ENCODE peak calls at places on chromosome 13, in ten cellular contexts. J is nephron progenitor cell; X is PC-3; O is tibial nerve; C is renal cortical epithelial cell; V is neural crest cell; F is GM19239; Y is C1 segment of cervical spinal cord; N is stimulated activated CD4-positive, alpha-beta T cell treated with anti-CD3 and anti-CD28 coated beads, Interleukin-4, amount 100 ng/mL, for 4 hours; K is T-helper 2 cell. A is an unnamed sample.

GRCh38 chr13:76884571-76885202 is 1.5 kb downstream of the KCTD12 start:
- DNase-seq in J (no peak), X (peak), O (no peak), C (peak), V (no peak), F (no peak), Y (no peak), N (no peak), K (no peak), A (no peak)

GRCh38 chr13:111423168-111423785 is 102.8 kb downstream of the TEX29 start:
- DNase-seq in J (no peak), X (peak), O (no peak), C (peak), V (no peak), F (no peak), Y (no peak), N (no peak), K (no peak), A (no peak)

GRCh38 chr13:100229603-100230002 is 140.7 kb downstream of the PCCA start:
- DNase-seq in J (no peak), X (no peak), O (no peak), C (no peak), V (no peak), F (no peak), Y (no peak), N (no peak), K (no peak), A (no peak)

GRCh38 chr13:103188688-103189326 is 122.6 kb upstream of the SLC10A2 start:
- DNase-seq in J (no peak), X (peak), O (no peak), C (peak), V (no peak), F (no peak), Y (no peak), N (no peak), K (no peak), A (no peak)

GRCh38 chr13:92196566-92197256 is 798.3 kb downstream of the GPC5 start:
- DNase-seq in J (no peak), X (no peak), O (no peak), C (no peak), V (no peak), F (no peak), Y (no peak), N (no peak), K (no peak), A (no peak)

GRCh38 chr13:80121038-80121437 is 219.9 kb downstream of the SPRY2 start:
- DNase-seq in J (no peak), X (no peak), O (no peak), C (peak), V (no peak), F (no peak), Y (no peak), N (no peak), K (no peak), A (no peak)

GRCh38 chr13:73914119-73914518 is 220.1 kb downstream of the KLF12 start:
- DNase-seq in J (no peak), X (no peak), O (no peak), C (no peak), V (no peak), F (no peak), Y (no peak), N (no peak), K (no peak), A (no peak)

GRCh38 chr13:24304620-24305019 is 4.8 kb upstream of the C1QTNF9 start:
- DNase-seq in J (no peak), X (no peak), O (no peak), C (no peak), V (no peak), F (no peak), Y (no peak), N (no peak), K (no peak), A (no peak)

GRCh38 chr13:75581874-75582640 is 32.5 kb downstream of the UCHL3 start:
- DNase-seq in J (no peak), X (no peak), O (no peak), C (peak), V (no peak), F (no peak), Y (no peak), N (no peak), K (no peak), A (no peak)

GRCh38 chr13:65724261-65724660 is 1505.9 kb downstream of the PCDH9 start:
- DNase-seq in J (no peak), X (no peak), O (no peak), C (no peak), V (no peak), F (no peak), Y (no peak), N (no peak), K (no peak), A (no peak)

GRCh38 chr13:27283906-27284523 is 13.4 kb downstream of the RASL11A start:
- DNase-seq in J (no peak), X (peak), O (no peak), C (no peak), V (no peak), F (no peak), Y (peak), N (no peak), K (no peak), A (no peak)

GRCh38 chr13:20654156-20654555 is 49.3 kb upstream of the IL17D start:
- DNase-seq in J (no peak), X (peak), O (no peak), C (no peak), V (no peak), F (no peak), Y (no peak), N (no peak), K (no peak), A (no peak)

GRCh38 chr13:41588899-41589298 is 131.5 kb downstream of the RGCC start:
- DNase-seq in J (no peak), X (peak), O (no peak), C (peak), V (no peak), F (no peak), Y (no peak), N (peak), K (no peak), A (no peak)

GRCh38 chr13:51330741-51331140 is 8.8 kb upstream of the SERPINE3 start:
- DNase-seq in J (no peak), X (no peak), O (no peak), C (no peak), V (no peak), F (no peak), Y (no peak), N (no peak), K (no peak), A (no peak)

GRCh38 chr13:111177081-111177711 is 62.1 kb downstream of the ARHGEF7 start:
- DNase-seq in J (no peak), X (no peak), O (no peak), C (no peak), V (no peak), F (no peak), Y (peak), N (no peak), K (peak), A (peak)

GRCh38 chr13:44840131-44840530 is 149.1 kb downstream of the NUFIP1 start:
- DNase-seq in J (no peak), X (no peak), O (no peak), C (no peak), V (no peak), F (no peak), Y (no peak), N (no peak), K (no peak), A (no peak)

GRCh38 chr13:38264363-38265134 is 85.1 kb upstream of the UFM1 start:
- DNase-seq in J (peak), X (no peak), O (no peak), C (no peak), V (no peak), F (no peak), Y (no peak), N (no peak), K (no peak), A (no peak)

GRCh38 chr13:77000475-77000874 is 8.6 kb downstream of the CLN5 start:
- DNase-seq in J (no peak), X (peak), O (no peak), C (no peak), V (no peak), F (no peak), Y (no peak), N (no peak), K (no peak), A (no peak)

GRCh38 chr13:113539822-113540221 is 44.7 kb upstream of the TFDP1 start:
- DNase-seq in J (no peak), X (no peak), O (no peak), C (no peak), V (no peak), F (no peak), Y (no peak), N (no peak), K (no peak), A (no peak)

GRCh38 chr13:50892162-50892944 is 17.2 kb upstream of the RNASEH2B start:
- DNase-seq in J (no peak), X (no peak), O (no peak), C (no peak), V (no peak), F (no peak), Y (no peak), N (no peak), K (peak), A (peak)

GRCh38 chr13:73335938-73336337 is 277.1 kb downstream of the KLF5 start:
- DNase-seq in J (no peak), X (no peak), O (no peak), C (no peak), V (no peak), F (no peak), Y (no peak), N (no peak), K (no peak), A (no peak)

GRCh38 chr13:112449545-112449930 is 73.4 kb downstream of the SPACA7 start:
- DNase-seq in J (no peak), X (no peak), O (no peak), C (no peak), V (no peak), F (no peak), Y (no peak), N (no peak), K (no peak), A (no peak)

GRCh38 chr13:54536112-54536511 is 1507.5 kb downstream of the OLFM4 start:
- DNase-seq in J (no peak), X (peak), O (no peak), C (peak), V (no peak), F (no peak), Y (no peak), N (no peak), K (no peak), A (no peak)

GRCh38 chr13:36418022-36418805 is 14.1 kb upstream of the CCNA1 start:
- DNase-seq in J (no peak), X (peak), O (no peak), C (peak), V (no peak), F (no peak), Y (no peak), N (no peak), K (no peak), A (no peak)

GRCh38 chr13:77176350-77176749 is 149.4 kb upstream of the FBXL3 start:
- DNase-seq in J (no peak), X (peak), O (no peak), C (no peak), V (no peak), F (no peak), Y (no peak), N (no peak), K (no peak), A (no peak)

GRCh38 chr13:28741080-28741479 is 22.3 kb upstream of the SLC46A3 start:
- DNase-seq in J (no peak), X (no peak), O (no peak), C (no peak), V (no peak), F (no peak), Y (no peak), N (no peak), K (no peak), A (no peak)

GRCh38 chr13:101536079-101536478 is 83.6 kb downstream of the ITGBL1 start:
- DNase-seq in J (no peak), X (no peak), O (no peak), C (no peak), V (no peak), F (no peak), Y (no peak), N (no peak), K (no peak), A (no peak)

GRCh38 chr13:31587696-31588266 is 151.5 kb upstream of the RXFP2 start:
- DNase-seq in J (no peak), X (no peak), O (no peak), C (no peak), V (no peak), F (no peak), Y (no peak), N (no peak), K (no peak), A (no peak)

GRCh38 chr13:40564342-40564997 is 102.0 kb downstream of the FOXO1 start:
- DNase-seq in J (no peak), X (no peak), O (no peak), C (no peak), V (no peak), F (no peak), Y (no peak), N (no peak), K (no peak), A (no peak)

GRCh38 chr13:113357529-113357928 is 6.4 kb downstream of the GRTP1 start:
- DNase-seq in J (no peak), X (peak), O (no peak), C (peak), V (no peak), F (no peak), Y (no peak), N (no peak), K (no peak), A (no peak)

GRCh38 chr13:20118268-20119140 is 42.3 kb downstream of the GJA3 start:
- DNase-seq in J (peak), X (peak), O (no peak), C (no peak), V (peak), F (no peak), Y (peak), N (peak), K (peak), A (peak)

GRCh38 chr13:20053016-20053415 is 94.5 kb downstream of the ZMYM2 start:
- DNase-seq in J (no peak), X (no peak), O (no peak), C (no peak), V (no peak), F (no peak), Y (no peak), N (no peak), K (no peak), A (no peak)

GRCh38 chr13:70448820-70449219 is 340.6 kb upstream of the KLHL1 start:
- DNase-seq in J (no peak), X (no peak), O (no peak), C (no peak), V (no peak), F (no peak), Y (no peak), N (no peak), K (no peak), A (no peak)

GRCh38 chr13:113846639-113847318 is 17.1 kb downstream of the GAS6 start:
- DNase-seq in J (no peak), X (no peak), O (no peak), C (no peak), V (no peak), F (no peak), Y (no peak), N (no peak), K (no peak), A (peak)

GRCh38 chr13:75705395-75705794 is 69.3 kb downstream of the LMO7 start:
- DNase-seq in J (no peak), X (peak), O (no peak), C (peak), V (no peak), F (no peak), Y (no peak), N (no peak), K (no peak), A (no peak)

GRCh38 chr13:100336795-100337516 is 248.1 kb downstream of the PCCA start:
- DNase-seq in J (no peak), X (no peak), O (no peak), C (peak), V (no peak), F (no peak), Y (no peak), N (no peak), K (no peak), A (no peak)

A was measured in CD8-positive, alpha-beta memory T cell.